ENCODE peak calls at places on chromosomes 13 and 19, in eight cellular contexts. O is vagina; L is mucosa of descending colon; M is stimulated activated CD8-positive, alpha-beta memory T cell treated with anti-CD3 and anti-CD28 coated beads, Interleukin-4, amount 100 ng/mL, for 1 hour; J is fibroblast of lung; K is breast epithelium; B is NCI-H82; I is NT2/D1. D is an unnamed sample.

GRCh38 chr19:4701557-4701956 is 22.1 kb downstream of the DPP9 start:
- DNase-seq in M (no peak), L (no peak), I (no peak), B (no peak), K (no peak), O (no peak), J (no peak), D (no peak)

GRCh38 chr19:42697884-42698283 is 42.4 kb downstream of the PSG3 start:
- DNase-seq in L (no peak), K (no peak), B (no peak), M (no peak), I (no peak), O (no peak), J (no peak), D (no peak)

GRCh38 chr13:92390217-92390616 is 836.4 kb upstream of the GPC6 start:
- DNase-seq in K (no peak), B (peak), J (peak), O (no peak), I (no peak), M (no peak), L (peak), D (no peak)

GRCh38 chr13:40439928-40440327 is 226.5 kb downstream of the FOXO1 start:
- DNase-seq in I (no peak), O (no peak), B (no peak), J (no peak), M (no peak), L (no peak), K (no peak), D (no peak)

GRCh38 chr19:16456652-16457194 is 15.0 kb downstream of the EPS15L1 start:
- DNase-seq in O (no peak), I (no peak), B (no peak), K (no peak), L (no peak), M (no peak), J (no peak), D (no peak)

GRCh38 chr13:88142653-88143052 is 471.5 kb downstream of the SLITRK5 start:
- DNase-seq in K (no peak), B (no peak), M (no peak), L (no peak), O (no peak), I (no peak), J (no peak), D (no peak)

GRCh38 chr13:21324793-21325192 is 134.3 kb downstream of the ZDHHC20 start:
- DNase-seq in J (no peak), I (no peak), O (no peak), M (no peak), L (no peak), B (no peak), K (no peak), D (no peak)

GRCh38 chr19:29714371-29714952 is 599 bp downstream of the C19orf12 start:
- DNase-seq in L (peak), M (no peak), I (no peak), J (no peak), K (no peak), B (peak), O (no peak), D (no peak)

GRCh38 chr19:31666126-31666525 is 316.9 kb upstream of the TSHZ3 start:
- DNase-seq in J (peak), M (no peak), O (no peak), K (no peak), I (peak), L (no peak), B (no peak), D (no peak)

GRCh38 chr19:55441692-55442321 is 1.3 kb downstream of the SHISA7 start:
- DNase-seq in I (no peak), O (no peak), K (no peak), J (no peak), B (peak), L (no peak), M (no peak), D (no peak)

GRCh38 chr13:26497991-26498423 is 59.5 kb upstream of the WASF3 start:
- DNase-seq in B (no peak), I (no peak), O (no peak), M (no peak), L (no peak), K (no peak), J (peak), D (no peak)

GRCh38 chr13:24199016-24199415 is 38.5 kb downstream of the SPATA13 start:
- DNase-seq in B (no peak), L (no peak), J (no peak), M (no peak), I (no peak), O (no peak), K (no peak), D (no peak)

GRCh38 chr19:8194528-8195275 is 14.5 kb upstream of the CERS4 start:
- DNase-seq in B (no peak), I (no peak), K (no peak), J (no peak), O (no peak), M (no peak), L (peak), D (no peak)

GRCh38 chr19:4233282-4233853 is 4.0 kb downstream of the EBI3 start:
- DNase-seq in J (no peak), K (no peak), I (no peak), L (peak), O (no peak), B (peak), M (peak), D (no peak)

GRCh38 chr13:78460176-78460575 is 143.2 kb downstream of the POU4F1 start:
- DNase-seq in I (no peak), M (no peak), O (no peak), K (no peak), L (no peak), J (no peak), B (no peak), D (no peak)

GRCh38 chr13:60051754-60052153 is 112.0 kb downstream of the DIAPH3 start:
- DNase-seq in O (no peak), J (no peak), B (no peak), K (no peak), M (no peak), I (no peak), L (no peak), D (no peak)

GRCh38 chr13:30898070-30898469 is 8.0 kb upstream of the MEDAG start:
- DNase-seq in L (no peak), K (no peak), O (no peak), I (no peak), J (no peak), M (no peak), B (no peak), D (no peak)

GRCh38 chr19:4185413-4186086 is 3.1 kb downstream of the ANKRD24 start:
- DNase-seq in J (no peak), M (no peak), L (no peak), K (no peak), O (no peak), I (no peak), B (no peak), D (no peak)

GRCh38 chr19:49017666-49018351 is 918 bp upstream of the LHB start:
- DNase-seq in J (peak), I (no peak), B (peak), L (peak), K (no peak), O (no peak), M (peak), D (no peak)

GRCh38 chr13:113836917-113837553 is 26.8 kb downstream of the GAS6 start:
- DNase-seq in O (no peak), L (peak), J (peak), M (no peak), I (no peak), K (peak), B (peak), D (no peak)

GRCh38 chr13:23674795-23675640 is 104.8 kb downstream of the TNFRSF19 start:
- DNase-seq in K (no peak), B (no peak), O (no peak), M (no peak), J (peak), I (no peak), L (no peak), D (no peak)

GRCh38 chr19:14432817-14433453 is at the start of gene PKN1:
- DNase-seq in I (peak), L (peak), K (no peak), B (peak), J (no peak), O (no peak), M (no peak), D (no peak)

GRCh38 chr13:93309886-93310520 is 83.4 kb downstream of the GPC6 start:
- DNase-seq in B (peak), M (no peak), J (peak), L (no peak), O (no peak), I (no peak), K (no peak), D (no peak)

GRCh38 chr19:35513231-35513974 is at the start of gene DMKN:
- DNase-seq in B (no peak), M (no peak), I (no peak), K (no peak), J (peak), O (no peak), L (no peak), D (no peak)

GRCh38 chr13:90696254-90696653 is 651.2 kb upstream of the MIR17HG start:
- DNase-seq in L (no peak), J (peak), M (no peak), B (no peak), I (no peak), O (no peak), K (no peak), D (no peak)